ENCODE peak calls at places on chromosomes 6 and 20, in eight cellular contexts. W, X, P, G, N, Z, F and K are unnamed samples.

GRCh38 chr6:38646166-38646565 is 6.4 kb upstream of the BTBD9 start:
- DNase-seq in Z (no peak), W (no peak), X (peak; percentile 14), G (no peak), P (no peak), F (no peak), N (no peak), K (no peak)

GRCh38 chr6:157823523-157824370 is 701 bp downstream of the SNX9 start:
- DNase-seq in N (peak; percentile 73), W (no peak), G (no peak), X (peak; percentile 44), F (peak; percentile 62), P (peak; percentile 48), Z (peak; percentile 54), K (peak; percentile 60)

GRCh38 chr20:21102252-21102609 is 3.9 kb downstream of the LINC00237 start:
- DNase-seq in Z (no peak), P (no peak), N (no peak), F (no peak), W (no peak), G (no peak), X (peak; percentile 56), K (no peak)

GRCh38 chr6:52420668-52421358 is 671 bp downstream of the EFHC1 start:
- DNase-seq in X (peak; percentile 64), Z (no peak), G (no peak), W (no peak), N (peak; percentile 82), F (peak; percentile 14), P (no peak), K (no peak)

GRCh38 chr6:126422912-126423311 is 83.0 kb downstream of the CENPW start:
- DNase-seq in W (no peak), X (no peak), N (no peak), G (no peak), F (no peak), P (no peak), Z (no peak), K (no peak)

GRCh38 chr6:35396991-35397390 is 54.6 kb downstream of the PPARD start:
- DNase-seq in W (no peak), G (no peak), N (no peak), X (no peak), F (no peak), Z (no peak), P (no peak), K (no peak)

GRCh38 chr6:54074591-54075195 is 36.5 kb upstream of the MLIP start:
- DNase-seq in Z (no peak), X (no peak), F (no peak), P (no peak), W (no peak), N (no peak), G (no peak), K (no peak)

GRCh38 chr20:41181567-41181966 is 44.2 kb downstream of the PLCG1 start:
- DNase-seq in W (no peak), F (no peak), X (peak; percentile 3), N (no peak), P (no peak), Z (no peak), G (no peak), K (no peak)

GRCh38 chr6:31815025-31815838 is at the start of the genes HSPA1A and HSPA1L:
- DNase-seq in W (peak; percentile 80), X (peak; percentile 98), G (peak; percentile 43), Z (peak; percentile 50), P (no peak), N (peak; percentile 93), F (peak; percentile 99), K (peak; percentile 52)

GRCh38 chr6:71321344-71321743 is 32.7 kb downstream of the OGFRL1 start:
- DNase-seq in G (no peak), N (peak; percentile 63), F (no peak), X (no peak), Z (no peak), P (no peak), W (no peak), K (no peak)

GRCh38 chr6:43436577-43437282 is 9.4 kb downstream of the ABCC10 start:
- DNase-seq in Z (no peak), G (no peak), P (no peak), X (no peak), F (peak; percentile 59), W (no peak), N (peak; percentile 83), K (no peak)

GRCh38 chr6:52984247-52984646 is 10.8 kb downstream of the GSTA4 start:
- DNase-seq in P (no peak), N (no peak), X (no peak), F (no peak), Z (no peak), G (no peak), W (no peak), K (no peak)

GRCh38 chr6:117958536-117958935 is 51.5 kb downstream of the SLC35F1 start:
- DNase-seq in N (no peak), F (no peak), Z (no peak), W (no peak), P (no peak), G (no peak), X (no peak), K (no peak)

GRCh38 chr20:58306421-58307261 is 2.9 kb upstream of the RAB22A start:
- DNase-seq in W (no peak), N (peak; percentile 41), F (peak; percentile 94), X (peak; percentile 53), P (peak; percentile 64), G (peak; percentile 27), Z (peak; percentile 57), K (peak; percentile 57)

GRCh38 chr6:157034433-157035230 is 257.5 kb downstream of the ARID1B start:
- DNase-seq in X (no peak), F (no peak), P (no peak), N (no peak), G (no peak), Z (no peak), W (no peak), K (no peak)

GRCh38 chr6:71107935-71108420 is 151.1 kb upstream of the B3GAT2 start:
- DNase-seq in N (peak; percentile 44), W (no peak), X (peak; percentile 28), Z (no peak), G (no peak), F (peak; percentile 78), P (no peak), K (no peak)

GRCh38 chr20:3093861-3094361 is 9.4 kb upstream of the AVP start:
- DNase-seq in W (no peak), G (no peak), Z (no peak), X (no peak), P (no peak), N (no peak), F (no peak), K (no peak)

GRCh38 chr6:71465096-71465495 is 176.5 kb downstream of the OGFRL1 start:
- DNase-seq in P (no peak), G (no peak), N (no peak), X (no peak), W (no peak), F (peak; percentile 36), Z (no peak), K (no peak)

GRCh38 chr6:139679516-139680179 is 305.2 kb upstream of the CITED2 start:
- DNase-seq in Z (no peak), F (no peak), P (no peak), N (no peak), X (no peak), G (no peak), W (no peak), K (no peak)

GRCh38 chr20:5596401-5597193 is 153.6 kb upstream of the SHLD1 start:
- DNase-seq in W (no peak), X (no peak), N (no peak), G (no peak), F (no peak), Z (no peak), P (no peak), K (no peak)

GRCh38 chr6:133040025-133040838 is 200.9 kb upstream of the EYA4 start:
- DNase-seq in Z (no peak), P (no peak), W (no peak), F (no peak), X (peak; percentile 37), N (no peak), G (no peak), K (no peak)

GRCh38 chr6:7145269-7146078 is 37.7 kb downstream of the RREB1 start:
- DNase-seq in P (no peak), G (no peak), W (no peak), X (no peak), F (no peak), N (no peak), Z (no peak), K (no peak)